ENCODE peak calls at places on chromosomes 4 and X, in five cellular contexts. N is GM12892, J is GM12878, M is GM23338, C is transverse colon. F is an unnamed sample.

GRCh38 chr4:763922-764321 is 58.3 kb downstream of the PCGF3 start:
- DNase-seq in J (no peak), C (no peak), N (no peak), M (no peak), F (no peak)

GRCh38 chrX:131792356-131792749 is 230.7 kb upstream of the STK26 start:
- DNase-seq in N (no peak), C (peak; percentile 94), J (peak; percentile 98), M (no peak), F (no peak)

GRCh38 chr4:83266689-83267088 is 17.9 kb downstream of the COQ2 start:
- DNase-seq in M (no peak), N (no peak), J (no peak), C (no peak), F (no peak)

GRCh38 chr4:153005914-153006381 is 69.8 kb downstream of the FHDC1 start:
- DNase-seq in N (no peak), C (no peak), J (no peak), M (no peak), F (no peak)

GRCh38 chrX:69357293-69357692 is 146.8 kb upstream of the NALF2 start:
- DNase-seq in J (no peak), M (no peak), C (no peak), N (no peak), F (no peak)

GRCh38 chr4:71130827-71131603 is 137.6 kb downstream of the DCK start:
- DNase-seq in M (peak; percentile 21), N (no peak), J (no peak), C (no peak), F (no peak)

GRCh38 chr4:42083816-42084215 is 68.6 kb downstream of the BEND4 start:
- DNase-seq in C (no peak), J (no peak), M (no peak), N (no peak), F (no peak)

GRCh38 chrX:16786791-16787735 is 797 bp downstream of the TXLNG start:
- DNase-seq in M (peak; percentile 33), N (peak; percentile 41), C (peak; percentile 38), J (no peak), F (no peak)

GRCh38 chr4:144343143-144343755 is 202.7 kb upstream of the GYPA start:
- DNase-seq in J (no peak), N (no peak), M (no peak), C (no peak), F (no peak)

GRCh38 chrX:102712216-102712966 is at the start of gene GPRASP2:
- DNase-seq in M (peak; percentile 58), J (no peak), C (peak; percentile 38), N (no peak), F (peak; percentile 51)

GRCh38 chr4:175308236-175308635 is 390.1 kb downstream of the ADAM29 start:
- DNase-seq in C (no peak), N (no peak), J (no peak), M (no peak), F (no peak)

GRCh38 chr4:129387666-129388065 is 291.7 kb downstream of the C4orf33 start:
- DNase-seq in J (no peak), N (no peak), C (no peak), M (no peak), F (no peak)

GRCh38 chr4:17690898-17691297 is 76.5 kb downstream of the MED28 start:
- DNase-seq in J (no peak), C (no peak), M (no peak), N (no peak), F (no peak)

DNA sequence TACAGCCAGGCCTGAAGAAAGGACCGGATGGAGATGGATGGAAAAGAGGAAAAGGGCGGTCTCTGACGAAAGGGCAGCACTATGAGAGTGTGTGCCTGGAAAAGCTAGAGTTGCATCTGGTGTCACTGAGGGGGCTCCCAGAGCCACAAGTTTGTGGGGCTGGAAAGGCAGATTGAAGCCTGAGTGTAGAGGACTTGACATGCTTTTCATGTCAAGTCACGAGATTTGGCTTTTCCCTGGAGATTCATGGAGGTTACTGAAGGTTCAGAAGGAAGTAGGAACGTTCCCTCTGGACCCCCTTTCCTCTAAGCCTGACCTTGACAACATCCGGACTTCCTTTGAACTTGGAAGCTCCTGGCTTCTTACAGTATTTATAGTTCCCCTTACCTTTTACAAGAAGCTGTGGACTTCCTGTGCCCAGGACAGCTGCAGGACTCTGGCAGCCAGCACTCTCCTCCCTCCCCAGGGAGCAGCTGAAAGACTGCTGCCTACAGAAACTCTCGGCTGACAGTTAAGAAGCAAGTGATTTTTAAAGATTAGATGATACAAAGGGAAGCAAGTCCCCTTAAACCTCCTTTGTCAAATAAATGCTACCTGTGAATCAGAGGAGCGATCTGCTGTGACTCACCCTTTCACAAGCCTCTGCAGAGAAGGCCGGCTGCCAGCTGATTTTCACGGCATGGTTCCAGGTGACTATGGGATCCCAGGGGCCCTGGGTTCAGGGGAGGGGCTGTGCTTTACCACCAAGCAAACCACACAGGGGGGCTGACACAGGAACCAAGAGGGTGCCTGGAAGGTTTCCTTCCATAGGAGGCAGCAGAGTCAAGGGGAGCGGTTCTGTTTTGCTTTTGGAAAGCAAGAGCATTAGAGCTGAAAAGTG is 72.9 kb upstream of the STIM2 start:
- DNase-seq in C (peak; percentile 39), J (no peak), M (peak; percentile 72), N (no peak), F (no peak)
- TF ChIP-seq POLR2AphosphoS5 in C (no peak), J (no peak), M (no peak), N (no peak), F (no peak)

DNA sequence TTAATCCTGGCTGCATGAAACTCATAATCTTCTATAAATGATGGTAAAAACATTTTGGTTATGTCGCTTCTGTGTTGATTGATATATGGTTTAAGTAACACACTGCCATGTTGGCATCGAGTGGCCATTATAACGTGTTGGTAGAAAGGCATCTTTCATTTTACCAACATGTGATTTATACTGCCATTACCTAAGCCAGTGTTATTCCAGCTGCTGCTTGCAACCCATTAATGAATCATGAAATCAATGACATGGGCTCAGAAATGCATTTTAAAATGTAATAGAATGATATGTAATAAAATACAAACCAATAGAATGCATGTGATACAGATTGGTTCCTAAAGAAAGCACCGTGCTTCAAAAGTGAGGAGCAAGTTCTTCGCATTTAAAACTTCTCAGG is 102.0 kb downstream of the VEGFC start:
- DNase-seq in N (no peak), M (no peak), J (no peak), C (no peak), F (no peak)
- TF ChIP-seq POLR2AphosphoS5 in N (no peak), M (no peak), J (no peak), C (no peak), F (no peak)

GRCh38 chr4:118991686-118992085 is 103.0 kb downstream of the SYNPO2 start:
- DNase-seq in C (no peak), N (no peak), J (no peak), M (no peak), F (no peak)

GRCh38 chr4:118992149-118992548 is 103.5 kb downstream of the SYNPO2 start:
- DNase-seq in J (no peak), C (no peak), M (no peak), N (no peak), F (no peak)

GRCh38 chr4:118995693-118996391 is 107.2 kb downstream of the SYNPO2 start:
- DNase-seq in N (no peak), M (no peak), J (no peak), C (no peak), F (no peak)

GRCh38 chr4:118993329-118993728 is 104.7 kb downstream of the SYNPO2 start:
- DNase-seq in J (no peak), N (no peak), C (no peak), M (no peak), F (no peak)

DNA sequence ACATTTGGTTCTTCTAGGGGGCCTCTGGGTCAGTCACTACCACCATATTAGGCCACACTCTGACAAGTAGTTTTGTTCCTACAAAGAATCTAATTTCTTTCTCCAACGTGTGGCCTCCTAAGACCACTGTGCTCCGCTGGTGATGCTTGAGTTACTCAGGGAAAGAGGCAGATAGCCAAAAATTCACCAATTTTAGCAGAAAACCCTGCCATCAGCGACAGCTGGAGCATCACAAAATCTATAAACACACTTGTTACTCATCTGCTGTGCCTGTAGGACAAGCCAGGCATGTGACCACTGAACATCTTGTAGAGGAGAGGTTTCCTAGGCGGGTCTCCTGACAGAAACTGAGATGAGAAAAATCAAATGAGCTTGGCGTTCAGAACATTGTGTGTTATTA is 105.4 kb downstream of the SYNPO2 start:
- DNase-seq in N (no peak), M (no peak), J (no peak), C (peak; percentile 41), F (no peak)
- TF ChIP-seq POLR2AphosphoS5 in N (no peak), M (no peak), J (no peak), C (peak; percentile 75), F (no peak)

DNA sequence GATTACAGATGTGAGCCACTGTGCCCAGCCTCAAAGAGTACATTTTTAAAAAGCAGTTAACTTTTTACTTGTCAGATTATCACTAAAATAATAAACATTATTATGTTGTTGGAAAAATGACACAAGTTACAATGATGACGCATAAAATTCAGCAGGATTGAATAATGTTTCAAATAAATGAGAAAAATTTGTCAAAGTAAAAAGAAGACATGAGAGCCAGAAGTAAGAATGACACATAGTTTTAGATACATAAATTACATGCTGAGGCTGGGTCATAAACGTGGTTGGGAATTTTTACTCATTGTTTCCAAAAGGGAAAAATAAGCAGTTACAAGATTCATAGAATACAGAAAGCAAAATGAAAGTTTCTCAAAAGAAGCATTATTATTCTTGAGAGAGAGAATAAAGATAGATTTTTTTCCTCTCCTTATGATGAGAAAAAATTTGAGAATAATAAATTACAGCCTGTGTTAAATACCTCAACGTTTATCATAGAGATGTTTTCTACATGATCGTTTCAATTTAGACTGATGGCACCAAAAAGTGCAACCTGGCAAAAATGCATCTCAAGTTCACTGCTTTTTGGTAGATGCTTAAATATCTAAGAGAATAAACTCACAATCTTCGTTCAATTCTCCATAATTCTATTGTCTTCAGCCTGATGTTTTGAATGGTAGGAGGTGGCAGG is 40.4 kb downstream of the GUCY1B1 start:
- DNase-seq in C (no peak), J (no peak), M (no peak), N (no peak), F (no peak)
- TF ChIP-seq POLR2AphosphoS5 in C (no peak), J (no peak), M (no peak), N (no peak), F (no peak)